ENCODE peak calls at places on chromosome 7, in six cellular contexts. K is NCI-H345, G is nephron progenitor cell, I is AG10803, E is neural crest cell, C is H4. W is an unnamed sample.
A peak's percentile ranks its signal among the peaks of the same experiment; 100 is the strongest.

GRCh38 chr7:98186452-98187137 is 24.6 kb upstream of the BHLHA15 start:
- DNase-seq in C (no peak), I (peak; percentile 49), G (no peak), E (no peak), K (no peak), W (no peak)

GRCh38 chr7:106781007-106781406 is 84.1 kb upstream of the PIK3CG start:
- DNase-seq in E (no peak), G (no peak), C (no peak), I (no peak), K (no peak), W (no peak)

GRCh38 chr7:37765872-37766525 is 82.4 kb upstream of the NME8 start:
- DNase-seq in C (no peak), K (no peak), G (no peak), E (no peak), I (no peak), W (no peak)

GRCh38 chr7:69295971-69296370 is 302.3 kb upstream of the AUTS2 start:
- DNase-seq in E (no peak), G (no peak), I (no peak), K (no peak), C (no peak), W (peak; percentile 54)

GRCh38 chr7:30201161-30201666 is 66.4 kb downstream of the MTURN start:
- DNase-seq in I (no peak), E (no peak), G (no peak), C (no peak), K (no peak), W (no peak)

GRCh38 chr7:41319601-41320000 is 383.3 kb downstream of the INHBA start:
- DNase-seq in K (no peak), G (no peak), E (no peak), C (no peak), I (peak; percentile 66), W (no peak)

GRCh38 chr7:72538147-72538546 is 126.0 kb upstream of the CALN1 start:
- DNase-seq in E (no peak), K (no peak), I (no peak), G (no peak), C (no peak), W (peak; percentile 95)

GRCh38 chr7:1665721-1666250 is 4.3 kb upstream of the ELFN1 start:
- DNase-seq in G (peak; percentile 71), E (no peak), I (peak; percentile 33), C (no peak), K (peak; percentile 16), W (no peak)

GRCh38 chr7:5349437-5350173 is 66.9 kb downstream of the SLC29A4 start:
- DNase-seq in I (no peak), G (peak; percentile 40), K (no peak), E (no peak), C (no peak), W (no peak)

GRCh38 chr7:43646603-43647313 is 63.9 kb downstream of the STK17A start:
- DNase-seq in C (peak; percentile 62), E (no peak), I (peak; percentile 67), K (no peak), G (no peak), W (no peak)

GRCh38 chr7:111775205-111775604 is 212.9 kb upstream of the IMMP2L start:
- DNase-seq in G (no peak), C (no peak), I (no peak), E (no peak), K (no peak), W (no peak)

GRCh38 chr7:16847381-16847860 is 34.4 kb downstream of the AGR3 start:
- DNase-seq in C (peak; percentile 62), I (peak; percentile 2), E (no peak), K (no peak), G (no peak), W (peak; percentile 3)

GRCh38 chr7:66682350-66683093 is 53.8 kb downstream of the KCTD7 start:
- DNase-seq in I (peak; percentile 54), C (no peak), E (peak; percentile 22), K (peak; percentile 41), G (no peak), W (peak; percentile 35)

GRCh38 chr7:146902728-146903127 is 786.1 kb downstream of the CNTNAP2 start:
- DNase-seq in E (no peak), K (no peak), I (no peak), C (peak; percentile 54), G (no peak), W (peak; percentile 1)

GRCh38 chr7:135240446-135240845 is 6.8 kb downstream of the STRA8 start:
- DNase-seq in C (no peak), E (no peak), K (no peak), I (no peak), G (no peak), W (peak; percentile 61)

GRCh38 chr7:91527460-91527859 is 263.2 kb downstream of the FZD1 start:
- DNase-seq in G (no peak), C (no peak), I (no peak), K (no peak), E (no peak), W (peak; percentile 72)

GRCh38 chr7:4833176-4833575 is 28.7 kb downstream of the PAPOLB start:
- DNase-seq in K (no peak), I (no peak), C (no peak), G (no peak), E (no peak), W (no peak)

GRCh38 chr7:154581251-154581890 is 421.6 kb downstream of the PAXIP1 start:
- DNase-seq in C (no peak), E (no peak), I (no peak), K (peak; percentile 18), G (no peak), W (no peak)

GRCh38 chr7:132869166-132869861 is 212.6 kb downstream of the CHCHD3 start:
- DNase-seq in I (peak; percentile 27), C (no peak), K (no peak), E (no peak), G (no peak), W (no peak)

GRCh38 chr7:139362302-139362701 is 2.6 kb downstream of the LUC7L2 start:
- DNase-seq in K (no peak), I (no peak), C (no peak), G (no peak), E (no peak), W (no peak)